ENCODE peak calls at places on chromosomes 5 and 9, in seven cellular contexts. C is OCI-LY7, K is lung, A is neural progenitor cell, L is left ventricle myocardium inferior, W is tibial artery, D is brain microvascular endothelial cell. X is an unnamed sample.
A peak's percentile ranks its signal among the peaks of the same experiment; 100 is the strongest.

GRCh38 chr5:179486596-179487051 is 63.7 kb upstream of the RUFY1 start:
- DNase-seq in L (no peak), D (peak; percentile 57), K (no peak), A (no peak), C (no peak), W (no peak), X (no peak)

GRCh38 chr5:163172540-163173337 is 264.7 kb upstream of the CCNG1 start:
- DNase-seq in A (no peak), D (no peak), W (no peak), L (no peak), C (no peak), K (no peak), X (no peak)

GRCh38 chr5:142839711-142840441 is 69.7 kb downstream of the ARHGAP26 start:
- DNase-seq in L (peak; percentile 64), D (no peak), A (no peak), W (peak; percentile 90), C (no peak), K (peak; percentile 45), X (peak; percentile 83)

GRCh38 chr5:14174235-14174636 is 31.1 kb downstream of the TRIO start:
- DNase-seq in W (no peak), K (no peak), L (no peak), C (peak; percentile 25), D (no peak), A (no peak), X (no peak)

GRCh38 chr5:75603421-75603820 is 7.8 kb upstream of the ANKDD1B start:
- DNase-seq in K (no peak), C (no peak), A (no peak), L (no peak), W (no peak), D (no peak), X (no peak)

GRCh38 chr5:147821791-147822190 is 9.7 kb downstream of the SPINK1 start:
- DNase-seq in D (no peak), C (no peak), K (no peak), A (no peak), W (no peak), L (no peak), X (no peak)

GRCh38 chr5:107869459-107870115 is 198.8 kb upstream of the EFNA5 start:
- DNase-seq in L (no peak), W (no peak), A (no peak), D (peak; percentile 71), K (no peak), C (no peak), X (no peak)

GRCh38 chr9:18896531-18897179 is 136.4 kb downstream of the SAXO1 start:
- DNase-seq in D (peak; percentile 19), L (no peak), K (no peak), C (no peak), W (no peak), A (no peak), X (no peak)

GRCh38 chr5:147216552-147217154 is 18.2 kb upstream of the STK32A start:
- DNase-seq in K (no peak), D (no peak), W (no peak), A (peak; percentile 36), C (no peak), L (no peak), X (no peak)

GRCh38 chr5:77847814-77848290 is 71.7 kb upstream of the TBCA start:
- DNase-seq in L (no peak), A (peak; percentile 96), W (no peak), C (no peak), D (no peak), K (no peak), X (no peak)

GRCh38 chr9:35406183-35406959 is 83.5 kb upstream of the RUSC2 start:
- DNase-seq in L (no peak), D (no peak), K (peak; percentile 41), W (no peak), C (no peak), A (peak; percentile 93), X (no peak)

GRCh38 chr5:106730506-106730905 is 940.2 kb downstream of the EFNA5 start:
- DNase-seq in A (no peak), K (no peak), W (no peak), D (no peak), C (no peak), L (no peak), X (no peak)

GRCh38 chr9:72292184-72292787 is 72.7 kb downstream of the ZFAND5 start:
- DNase-seq in L (no peak), C (peak; percentile 34), W (no peak), D (peak; percentile 31), A (peak; percentile 39), K (no peak), X (no peak)

GRCh38 chr9:91842358-91842757 is 107.7 kb downstream of the ROR2 start:
- DNase-seq in K (no peak), D (no peak), L (no peak), C (no peak), A (no peak), W (no peak), X (no peak)

GRCh38 chr5:38473008-38473407 is 83.4 kb downstream of the LIFR start:
- DNase-seq in K (no peak), L (peak; percentile 32), W (no peak), D (no peak), A (no peak), C (no peak), X (no peak)

GRCh38 chr9:115167175-115167574 is 49.2 kb upstream of the TNC start:
- DNase-seq in C (no peak), K (no peak), W (no peak), A (no peak), L (no peak), D (peak; percentile 69), X (no peak)

GRCh38 chr9:107348836-107349235 is 65.8 kb downstream of the RAD23B start:
- DNase-seq in A (no peak), D (no peak), C (no peak), L (no peak), K (no peak), W (no peak), X (no peak)

GRCh38 chr9:7779201-7779600 is 20.4 kb downstream of the DMAC1 start:
- DNase-seq in D (no peak), L (no peak), K (no peak), W (no peak), C (no peak), A (no peak), X (no peak)

GRCh38 chr9:134379774-134380431 is 53.6 kb downstream of the RXRA start:
- DNase-seq in C (no peak), A (no peak), L (no peak), D (peak; percentile 20), K (no peak), W (no peak), X (no peak)

GRCh38 chr9:135347461-135347860 is 132.1 kb upstream of the PPP1R26 start:
- DNase-seq in K (no peak), D (no peak), L (no peak), A (no peak), W (no peak), C (no peak), X (no peak)

GRCh38 chr5:11261226-11261625 is 500.2 kb upstream of the DAP start:
- DNase-seq in W (no peak), C (no peak), L (no peak), A (no peak), K (no peak), D (no peak), X (no peak)

GRCh38 chr5:3026099-3026498 is 274.6 kb upstream of the IRX2 start:
- DNase-seq in K (no peak), A (no peak), L (no peak), C (no peak), D (no peak), W (no peak), X (no peak)

GRCh38 chr5:132044207-132044606 is 16.2 kb upstream of the IL3 start:
- DNase-seq in D (no peak), W (peak; percentile 57), C (no peak), K (no peak), A (no peak), L (no peak), X (no peak)

DNA sequence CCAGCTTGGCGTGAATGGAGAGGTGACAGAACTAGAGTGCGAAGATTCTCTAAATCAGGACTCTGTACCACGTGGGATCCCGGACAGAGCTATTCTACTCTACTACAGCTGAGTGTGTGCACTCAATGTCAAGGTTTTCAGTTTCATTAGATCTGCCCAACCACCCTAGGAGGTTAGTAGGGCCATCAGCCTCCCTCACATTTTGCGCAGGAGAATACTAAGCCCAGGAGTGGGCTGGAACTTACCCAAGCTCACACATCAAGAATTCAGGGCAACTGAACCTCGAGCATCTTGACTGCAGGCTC is 68.3 kb upstream of the TBC1D2 start:
- DNase-seq in D (no peak), K (no peak), W (no peak), A (no peak), L (no peak), C (no peak), X (no peak)
- H3K27ac ChIP-seq in D (peak overlapping the region; percentile 66), K (no peak overlapping the region), W (no peak overlapping the region), A (no peak overlapping the region), L (no peak overlapping the region), C (no peak overlapping the region), X (no peak overlapping the region)

GRCh38 chr5:175460560-175460959 is 16.6 kb upstream of the DRD1 start:
- DNase-seq in L (no peak), A (no peak), W (no peak), C (no peak), D (no peak), K (no peak), X (no peak)

GRCh38 chr5:175456105-175456504 is 12.1 kb upstream of the DRD1 start:
- DNase-seq in A (no peak), C (no peak), D (no peak), L (no peak), K (no peak), W (no peak), X (no peak)

GRCh38 chr5:175461370-175461769 is 17.0 kb upstream of the SFXN1 start:
- DNase-seq in D (no peak), C (no peak), L (peak; percentile 45), K (no peak), A (no peak), W (no peak), X (no peak)

GRCh38 chr5:175457466-175457865 is 13.5 kb upstream of the DRD1 start:
- DNase-seq in A (no peak), C (no peak), D (no peak), K (no peak), W (no peak), L (no peak), X (no peak)

GRCh38 chr5:175460126-175460525 is 16.1 kb upstream of the DRD1 start:
- DNase-seq in W (no peak), D (no peak), K (no peak), L (no peak), C (no peak), A (no peak), X (no peak)
- TF ChIP-seq CTCF in W (no peak), D (peak; percentile 38), K (no peak), L (peak; percentile 51), C (peak; percentile 70), A (peak; percentile 63), X (no peak)

GRCh38 chr5:59253625-59254024 is 639.9 kb downstream of the PDE4D start:
- DNase-seq in A (no peak), W (no peak), D (no peak), L (no peak), C (no peak), K (no peak), X (no peak)
- H3K27ac ChIP-seq in A (no peak overlapping the region), W (no peak overlapping the region), D (no peak overlapping the region), L (no peak overlapping the region), C (no peak overlapping the region), K (no peak overlapping the region), X (no peak overlapping the region)

DNA sequence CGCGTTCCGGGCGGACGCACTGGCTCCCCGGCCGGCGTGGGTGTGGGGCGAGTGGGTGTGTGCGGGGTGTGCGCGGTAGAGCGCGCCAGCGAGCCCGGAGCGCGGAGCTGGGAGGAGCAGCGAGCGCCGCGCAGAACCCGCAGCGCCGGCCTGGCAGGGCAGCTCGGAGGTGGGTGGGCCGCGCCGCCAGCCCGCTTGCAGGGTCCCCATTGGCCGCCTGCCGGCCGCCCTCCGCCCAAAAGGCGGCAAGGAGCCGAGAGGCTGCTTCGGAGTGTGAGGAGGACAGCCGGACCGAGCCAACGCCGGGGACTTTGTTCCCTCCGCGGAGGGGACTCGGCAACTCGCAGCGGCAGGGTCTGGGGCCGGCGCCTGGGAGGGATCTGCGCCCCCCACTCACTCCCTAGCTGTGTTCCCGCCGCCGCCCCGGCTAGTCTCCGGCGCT is at the start of gene DAPK1:
- DNase-seq in C (no peak), L (peak; percentile 58), A (peak; percentile 92), W (peak; percentile 73), K (peak; percentile 69), D (no peak), X (no peak)
- TF ChIP-seq CTCF in C (no peak), L (no peak), A (peak; percentile 37), W (no peak), K (no peak), D (no peak), X (no peak)

X was measured in coronary artery.